ENCODE peak calls at places on chromosomes 11 and 22, in eight cellular contexts. W is neural crest cell, R is heart right ventricle, N is astrocyte, B is upper lobe of right lung, A is RWPE1, L is choroid plexus epithelial cell, X is IMR-90. S is an unnamed sample.

GRCh38 chr22:43110444-43110926 is at the start of gene BIK:
- DNase-seq in W (peak), R (no peak), N (no peak), B (peak), A (peak), L (no peak), X (no peak), S (peak)

GRCh38 chr11:116513894-116514293 is 258.9 kb downstream of the BUD13 start:
- DNase-seq in W (peak), R (peak), N (peak), B (no peak), A (no peak), L (peak), X (peak), S (peak)

GRCh38 chr22:40400173-40400572 is 29.8 kb downstream of the SGSM3 start:
- DNase-seq in W (no peak), R (no peak), N (no peak), B (no peak), A (no peak), L (no peak), X (no peak), S (no peak)

GRCh38 chr11:118618115-118618990 is 10.9 kb downstream of the PHLDB1 start:
- DNase-seq in W (peak), R (peak), N (peak), B (peak), A (no peak), L (peak), X (peak), S (peak)

GRCh38 chr11:12009617-12010321 is 1.3 kb upstream of the DKK3 start:
- DNase-seq in W (no peak), R (no peak), N (no peak), B (no peak), A (no peak), L (no peak), X (no peak), S (no peak)

GRCh38 chr22:46367707-46368191 is 32.2 kb downstream of the TRMU start:
- DNase-seq in W (peak), R (peak), N (peak), B (peak), A (peak), L (peak), X (peak), S (peak)

GRCh38 chr11:62552465-62552782 is 5.8 kb upstream of the AHNAK start:
- DNase-seq in W (no peak), R (no peak), N (no peak), B (no peak), A (no peak), L (no peak), X (peak), S (peak)

GRCh38 chr11:79414644-79415317 is 26.0 kb downstream of the TENM4 start:
- DNase-seq in W (no peak), R (no peak), N (peak), B (no peak), A (peak), L (peak), X (peak), S (peak)

GRCh38 chr22:24984122-24984521 is 31.6 kb downstream of the KIAA1671 start:
- DNase-seq in W (no peak), R (no peak), N (no peak), B (no peak), A (no peak), L (no peak), X (no peak), S (no peak)

GRCh38 chr11:2868604-2869526 is 16.7 kb downstream of the CDKN1C start:
- DNase-seq in W (no peak), R (no peak), N (no peak), B (no peak), A (no peak), L (no peak), X (no peak), S (no peak)

GRCh38 chr11:67270256-67271211 is 4.3 kb downstream of the GRK2 start:
- DNase-seq in W (no peak), R (peak), N (no peak), B (peak), A (no peak), L (no peak), X (no peak), S (no peak)

GRCh38 chr22:48254311-48254873 is 1491.9 kb downstream of the TBC1D22A start:
- DNase-seq in W (no peak), R (no peak), N (no peak), B (no peak), A (no peak), L (no peak), X (no peak), S (no peak)

GRCh38 chr22:25362883-25363240 is 143.4 kb downstream of the CRYBB2 start:
- DNase-seq in W (no peak), R (no peak), N (no peak), B (peak), A (no peak), L (peak), X (no peak), S (peak)

DNA sequence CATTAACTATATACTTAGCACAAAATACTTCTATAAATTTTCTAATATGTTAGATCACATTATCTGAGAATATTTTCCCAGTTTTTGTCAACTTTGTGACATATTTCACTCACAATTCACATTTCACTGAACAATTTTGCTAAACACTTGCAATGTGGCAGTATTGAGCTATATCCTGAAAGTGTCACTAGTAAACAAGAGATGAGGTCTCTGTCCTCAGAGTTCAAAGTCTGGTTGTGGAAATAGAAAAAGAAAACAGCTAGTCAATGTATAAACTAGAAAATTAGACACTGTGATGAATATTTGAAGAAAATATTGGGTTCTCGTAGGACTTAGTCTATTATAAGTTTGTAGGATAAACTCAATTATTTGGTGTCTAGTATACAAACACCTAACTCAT is 87.4 kb upstream of the CHORDC1 start:
- DNase-seq in W (no peak), R (no peak), N (no peak), B (no peak), A (no peak), L (no peak), X (no peak), S (no peak)
- TF ChIP-seq CTCF in W (no peak), R (peak), N (no peak), B (no peak), A (no peak), L (no peak), X (no peak), S (no peak)

DNA sequence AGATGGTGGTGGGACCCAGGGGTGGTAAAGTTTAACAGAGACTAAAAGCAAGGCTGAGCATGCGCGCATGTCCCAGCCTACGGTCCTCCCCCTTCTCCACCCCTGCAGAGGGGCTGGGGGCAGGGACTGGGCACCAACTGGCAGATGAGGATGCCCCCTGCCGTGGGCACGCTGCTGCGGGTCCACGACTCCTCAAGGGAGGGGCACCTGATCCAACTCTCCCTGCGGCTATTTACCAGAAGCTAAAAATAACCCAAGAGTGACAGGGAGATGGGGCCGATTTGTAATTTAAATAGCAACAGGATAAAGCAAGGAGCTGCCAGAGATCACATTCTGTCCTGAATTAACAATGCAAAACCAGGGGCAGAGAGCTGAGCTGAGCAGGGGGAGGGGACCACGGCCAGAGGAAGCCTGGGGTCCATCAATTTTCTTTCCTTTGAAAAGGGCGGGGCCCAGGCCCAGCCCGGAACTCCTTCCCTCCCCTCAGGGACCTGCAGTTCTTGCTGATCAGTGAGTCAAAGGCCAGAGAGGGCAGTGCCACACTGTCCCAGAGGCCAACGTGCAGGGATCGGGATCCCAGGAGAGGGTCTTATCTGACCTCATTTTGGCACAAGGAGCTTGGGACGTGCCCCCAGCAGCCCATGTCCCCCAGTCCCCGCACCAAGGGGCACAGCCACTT is 8.1 kb upstream of the DGKZ start:
- DNase-seq in W (no peak), R (no peak), N (no peak), B (no peak), A (no peak), L (peak), X (no peak), S (no peak)
- TF ChIP-seq CTCF in W (no peak), R (peak), N (no peak), B (no peak), A (no peak), L (no peak), X (no peak), S (no peak)

DNA sequence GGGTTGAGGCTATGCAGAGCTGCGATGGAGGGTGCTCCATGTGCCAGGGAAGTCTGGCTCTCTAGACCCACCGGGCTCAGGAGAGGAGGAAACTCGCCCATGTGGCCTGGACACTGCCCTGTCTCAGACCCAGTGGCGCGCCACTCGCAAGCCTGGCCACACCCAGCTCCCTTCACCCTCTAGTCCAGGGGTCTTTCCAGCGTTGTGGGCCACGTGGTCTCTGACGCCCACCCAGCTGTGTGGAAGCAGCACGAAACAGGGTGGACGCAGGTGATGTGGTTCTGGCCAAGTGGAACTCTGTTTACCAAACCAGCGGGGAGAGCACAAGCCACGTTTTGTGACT is 28.2 kb downstream of the PPIL2 start:
- DNase-seq in W (no peak), R (no peak), N (no peak), B (no peak), A (no peak), L (no peak), X (no peak), S (no peak)
- TF ChIP-seq CTCF in W (no peak), R (no peak), N (no peak), B (no peak), A (no peak), L (no peak), X (no peak), S (no peak)

GRCh38 chr11:8870461-8871282 is 40.3 kb upstream of the AKIP1 start:
- DNase-seq in W (peak), R (peak), N (peak), B (peak), A (peak), L (peak), X (peak), S (peak)
- TF ChIP-seq CTCF in W (no peak), R (no peak), N (no peak), B (no peak), A (peak), L (no peak), X (no peak), S (no peak)

GRCh38 chr11:110867951-110868350 is 155.7 kb upstream of the ARHGAP20 start:
- DNase-seq in W (no peak), R (no peak), N (no peak), B (no peak), A (no peak), L (no peak), X (no peak), S (no peak)

GRCh38 chr11:110862407-110862806 is 150.2 kb upstream of the ARHGAP20 start:
- DNase-seq in W (no peak), R (no peak), N (no peak), B (no peak), A (no peak), L (no peak), X (no peak), S (no peak)

GRCh38 chr11:110870816-110871522 is 158.7 kb upstream of the ARHGAP20 start:
- DNase-seq in W (no peak), R (no peak), N (no peak), B (no peak), A (no peak), L (no peak), X (no peak), S (no peak)

GRCh38 chr11:110866081-110866480 is 153.8 kb upstream of the ARHGAP20 start:
- DNase-seq in W (no peak), R (no peak), N (no peak), B (no peak), A (no peak), L (no peak), X (no peak), S (no peak)
- TF ChIP-seq CTCF in W (no peak), R (no peak), N (no peak), B (no peak), A (no peak), L (no peak), X (no peak), S (no peak)

GRCh38 chr11:31873115-31873514 is 62.0 kb upstream of the PAX6 start:
- DNase-seq in W (no peak), R (no peak), N (no peak), B (no peak), A (no peak), L (no peak), X (no peak), S (no peak)

GRCh38 chr11:31870609-31871309 is 59.6 kb upstream of the PAX6 start:
- DNase-seq in W (peak), R (peak), N (peak), B (no peak), A (peak), L (peak), X (peak), S (peak)

GRCh38 chr11:31872074-31872440 is 60.9 kb upstream of the PAX6 start:
- DNase-seq in W (no peak), R (no peak), N (no peak), B (no peak), A (no peak), L (no peak), X (peak), S (no peak)

GRCh38 chr11:31874631-31875191 is 63.6 kb upstream of the PAX6 start:
- DNase-seq in W (no peak), R (no peak), N (no peak), B (no peak), A (no peak), L (no peak), X (no peak), S (no peak)

GRCh38 chr11:31871310-31872073 is 60.4 kb upstream of the PAX6 start:
- DNase-seq in W (no peak), R (no peak), N (no peak), B (no peak), A (no peak), L (no peak), X (no peak), S (no peak)
- TF ChIP-seq CTCF in W (peak), R (no peak), N (no peak), B (no peak), A (no peak), L (no peak), X (no peak), S (no peak)

S was measured in fibroblast of the aortic adventitia.